ENCODE peak calls at places on chromosome X, in six cellular contexts. P is H1, B is GM12878, C is K562, K is GM12892, X is HepG2. L is an unnamed sample.

GRCh38 chrX:9501362-9501761 is 36.5 kb downstream of the TBL1X start:
- DNase-seq in P (no peak), B (no peak), C (no peak), K (no peak), X (no peak), L (no peak)

GRCh38 chrX:119871245-119871598 is 311 bp downstream of the RNF113A start:
- DNase-seq in P (no peak), B (no peak), C (no peak), K (no peak), X (no peak), L (no peak)

GRCh38 chrX:108439961-108440696 is 491 bp downstream of the COL4A5 start:
- DNase-seq in P (no peak), B (no peak), C (peak), K (no peak), X (no peak), L (no peak)

GRCh38 chrX:15751160-15751819 is 13.2 kb downstream of the CA5B start:
- DNase-seq in P (no peak), B (no peak), C (no peak), K (no peak), X (no peak), L (no peak)

GRCh38 chrX:39841604-39842003 is 256.2 kb downstream of the BCOR start:
- DNase-seq in P (no peak), B (no peak), C (no peak), K (no peak), X (no peak), L (no peak)

GRCh38 chrX:72230290-72230689 is 8.5 kb downstream of the ERCC6L start:
- DNase-seq in P (no peak), B (no peak), C (no peak), K (no peak), X (no peak), L (no peak)

GRCh38 chrX:31228415-31228832 is 156.6 kb upstream of the FTHL17 start:
- DNase-seq in P (no peak), B (no peak), C (no peak), K (no peak), X (no peak), L (no peak)

GRCh38 chrX:43969504-43970501 is 3.4 kb downstream of the NDP start:
- DNase-seq in P (no peak), B (no peak), C (no peak), K (no peak), X (no peak), L (no peak)

GRCh38 chrX:46366597-46367207 is 178.5 kb downstream of the ZNF674 start:
- DNase-seq in P (no peak), B (no peak), C (no peak), K (no peak), X (no peak), L (no peak)

GRCh38 chrX:155611302-155611701 is 1.4 kb downstream of the TMLHE start:
- DNase-seq in P (no peak), B (no peak), C (no peak), K (no peak), X (no peak), L (no peak)

DNA sequence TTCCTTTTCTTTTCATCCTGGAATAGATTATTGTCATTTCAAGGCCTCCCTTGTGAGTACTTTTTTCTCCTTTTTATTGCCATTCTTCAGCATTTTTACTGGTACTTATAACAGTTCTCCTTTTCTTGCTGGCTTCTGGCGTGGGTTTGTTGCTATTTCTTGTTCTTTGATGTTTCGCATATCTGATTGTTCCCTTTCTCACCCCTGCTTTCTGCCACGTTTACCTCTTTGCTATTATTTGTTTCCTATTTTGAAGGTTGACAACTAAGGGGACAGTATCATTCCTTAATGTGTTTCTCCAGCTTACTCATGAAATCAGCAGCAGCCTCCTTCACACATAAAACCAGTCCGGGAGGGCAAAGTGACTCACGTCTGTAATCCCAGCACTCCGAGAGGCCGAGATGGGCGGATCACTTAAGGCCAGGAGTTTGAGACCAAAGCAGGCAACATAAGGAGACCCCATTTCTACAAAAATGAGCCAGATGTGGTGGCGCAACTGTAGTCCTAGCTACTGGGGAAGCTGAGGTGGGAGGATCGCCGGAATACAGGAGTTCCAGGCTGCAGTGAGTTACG is 72.6 kb downstream of the DMD start:
- DNase-seq in P (no peak), B (no peak), C (no peak), K (no peak), X (no peak), L (no peak)
- TF ChIP-seq TAF1 in P (no peak), B (no peak), C (no peak), K (no peak), X (no peak), L (no peak)

GRCh38 chrX:74422029-74422352 is 698 bp downstream of the SLC16A2 start:
- DNase-seq in P (no peak), B (no peak), C (no peak), K (no peak), X (no peak), L (peak)

GRCh38 chrX:74422576-74423288 is 1.4 kb downstream of the SLC16A2 start:
- DNase-seq in P (peak), B (no peak), C (no peak), K (no peak), X (peak), L (peak)

GRCh38 chrX:74420194-74421035 is 878 bp upstream of the SLC16A2 start:
- DNase-seq in P (peak), B (no peak), C (no peak), K (no peak), X (no peak), L (no peak)

GRCh38 chrX:74419861-74420193 is 1.5 kb upstream of the SLC16A2 start:
- DNase-seq in P (no peak), B (no peak), C (no peak), K (no peak), X (no peak), L (no peak)

GRCh38 chrX:74421181-74422028 is at the start of gene SLC16A2:
- DNase-seq in P (peak), B (no peak), C (no peak), K (no peak), X (no peak), L (peak)
- TF ChIP-seq POLR2A in P (no peak), B (no peak), C (no peak), K (no peak), X (no peak), L (no peak)

DNA sequence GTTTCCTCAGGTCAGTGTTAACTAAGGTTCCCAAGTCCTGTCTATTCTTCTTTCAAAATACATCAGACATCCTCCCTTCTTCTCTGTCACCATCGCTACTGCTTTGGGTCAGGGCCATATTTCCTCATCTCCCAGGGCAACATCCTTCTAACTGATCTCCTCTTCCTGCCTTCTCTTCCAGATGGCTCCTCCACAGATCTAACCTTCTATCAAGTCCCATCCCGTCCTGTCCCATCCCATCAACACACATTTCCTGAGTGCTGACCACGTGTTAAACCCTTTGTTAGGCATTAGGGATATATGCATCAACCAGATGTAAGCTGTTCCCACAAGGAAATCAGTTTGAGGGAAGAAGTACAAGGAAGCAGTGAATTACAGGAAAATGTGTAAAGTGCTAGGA is 25.9 kb downstream of the PLAC1 start:
- DNase-seq in P (no peak), B (no peak), C (no peak), K (no peak), X (no peak), L (no peak)
- TF ChIP-seq POLR2AphosphoS5 in P (no peak), B (no peak), C (no peak), K (no peak), X (no peak), L (no peak)

GRCh38 chrX:100381613-100382012 is 28.5 kb downstream of the PCDH19 start:
- DNase-seq in P (no peak), B (no peak), C (no peak), K (no peak), X (no peak), L (no peak)

GRCh38 chrX:100373673-100374072 is 36.4 kb downstream of the PCDH19 start:
- DNase-seq in P (no peak), B (no peak), C (no peak), K (no peak), X (no peak), L (no peak)

GRCh38 chrX:100376581-100376980 is 33.5 kb downstream of the PCDH19 start:
- DNase-seq in P (no peak), B (no peak), C (no peak), K (no peak), X (no peak), L (no peak)
- TF ChIP-seq TAF1 in P (no peak), B (no peak), C (no peak), K (no peak), X (no peak), L (no peak)

GRCh38 chrX:49079489-49080428 is at the start of gene WDR45:
- DNase-seq in P (peak), B (peak), C (peak), K (peak), X (peak), L (peak)
- TF ChIP-seq POLR2A in P (no peak), B (peak), C (peak), K (peak), X (no peak), L (peak)

GRCh38 chrX:21996872-21997271 is 35.3 kb upstream of the PHEX start:
- DNase-seq in P (no peak), B (no peak), C (no peak), K (no peak), X (peak), L (no peak)

GRCh38 chrX:21991504-21991903 is 40.6 kb upstream of the PHEX start:
- DNase-seq in P (no peak), B (no peak), C (no peak), K (no peak), X (no peak), L (no peak)

GRCh38 chrX:21990812-21991211 is 41.3 kb upstream of the PHEX start:
- DNase-seq in P (no peak), B (no peak), C (no peak), K (no peak), X (no peak), L (no peak)

GRCh38 chrX:21989415-21989814 is 42.7 kb upstream of the PHEX start:
- DNase-seq in P (no peak), B (peak), C (no peak), K (no peak), X (no peak), L (no peak)

DNA sequence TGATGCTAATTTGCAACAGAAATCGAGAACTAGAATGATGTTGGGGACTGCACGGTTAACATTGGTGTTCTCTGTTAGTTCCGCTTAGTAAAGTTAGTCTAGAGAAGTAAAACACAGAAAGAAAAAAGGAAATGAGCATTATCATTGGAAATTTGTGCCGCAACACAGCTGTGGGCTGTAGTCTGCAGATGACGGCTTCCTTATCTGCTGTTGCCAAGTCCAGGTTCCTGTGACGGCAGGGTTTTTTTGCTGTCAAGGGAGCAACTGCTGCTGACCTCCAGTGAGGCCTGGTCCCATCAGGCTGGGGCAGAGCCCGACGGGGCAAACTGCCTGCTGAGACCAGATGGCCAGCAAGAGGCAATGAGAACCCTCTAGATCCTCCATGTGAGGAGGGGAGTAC is 38.9 kb upstream of the PHEX start:
- DNase-seq in P (no peak), B (peak), C (no peak), K (no peak), X (no peak), L (no peak)
- TF ChIP-seq POLR2AphosphoS5 in P (no peak), B (no peak), C (peak), K (no peak), X (no peak), L (no peak)